ENCODE peak calls at places on chromosomes 6 and 20, in six cellular contexts. I is endothelial cell, B is AG08395, H is NCI-H774, F is hippocampal formation, V is T-cell. P is an unnamed sample.
A peak's percentile ranks its signal among the peaks of the same experiment; 100 is the strongest.

GRCh38 chr6:150756170-150756569 is 109.3 kb upstream of the MTHFD1L start:
- DNase-seq in I (no peak), B (no peak), H (no peak), F (no peak), V (no peak), P (no peak)

GRCh38 chr20:64237316-64237715 is 18.2 kb upstream of the PCMTD2 start:
- DNase-seq in I (no peak), B (no peak), H (no peak), F (no peak), V (no peak), P (no peak)

GRCh38 chr6:91198588-91199255 is 611.9 kb upstream of the MAP3K7 start:
- DNase-seq in I (no peak), B (no peak), H (no peak), F (no peak), V (no peak), P (no peak)

GRCh38 chr6:37655666-37656065 is 42.0 kb downstream of the MDGA1 start:
- DNase-seq in I (no peak), B (no peak), H (no peak), F (no peak), V (no peak), P (no peak)

GRCh38 chr6:148529010-148529409 is 186.4 kb downstream of the SASH1 start:
- DNase-seq in I (no peak), B (no peak), H (no peak), F (no peak), V (no peak), P (no peak)

GRCh38 chr6:167678102-167679101 is 148.3 kb upstream of the AFDN start:
- DNase-seq in I (peak; percentile 73), B (no peak), H (no peak), F (peak; percentile 25), V (no peak), P (no peak)

GRCh38 chr20:45926731-45927070 is 7.8 kb upstream of the PCIF1 start:
- DNase-seq in I (no peak), B (no peak), H (no peak), F (no peak), V (no peak), P (no peak)

GRCh38 chr6:158518196-158519127 is 41.4 kb upstream of the TMEM181 start:
- DNase-seq in I (peak; percentile 50), B (peak; percentile 84), H (peak; percentile 71), F (peak; percentile 85), V (peak; percentile 12), P (peak; percentile 88)

GRCh38 chr6:137160763-137161162 is 12.7 kb downstream of the IL22RA2 start:
- DNase-seq in I (no peak), B (no peak), H (no peak), F (no peak), V (no peak), P (no peak)

GRCh38 chr20:7940341-7940740 is at the start of gene HAO1:
- DNase-seq in I (no peak), B (no peak), H (no peak), F (no peak), V (no peak), P (no peak)

GRCh38 chr6:157019115-157019628 is 242.0 kb downstream of the ARID1B start:
- DNase-seq in I (no peak), B (no peak), H (no peak), F (no peak), V (no peak), P (no peak)

GRCh38 chr20:48771542-48771941 is 56.3 kb downstream of the PREX1 start:
- DNase-seq in I (no peak), B (peak; percentile 89), H (no peak), F (no peak), V (no peak), P (no peak)

GRCh38 chr6:64591682-64592081 is 956.1 kb downstream of the PHF3 start:
- DNase-seq in I (no peak), B (no peak), H (no peak), F (no peak), V (no peak), P (no peak)

GRCh38 chr20:33915726-33916331 is 77.9 kb upstream of the RALY start:
- DNase-seq in I (peak; percentile 46), B (peak; percentile 38), H (no peak), F (no peak), V (no peak), P (no peak)

GRCh38 chr6:140052757-140053729 is 678.6 kb upstream of the CITED2 start:
- DNase-seq in I (peak; percentile 7), B (no peak), H (no peak), F (no peak), V (no peak), P (peak; percentile 2)

GRCh38 chr6:18245642-18246041 is 18.7 kb downstream of the DEK start:
- DNase-seq in I (no peak), B (no peak), H (no peak), F (no peak), V (no peak), P (no peak)

GRCh38 chr6:158715330-158716311 is 65.8 kb downstream of the SYTL3 start:
- DNase-seq in I (no peak), B (no peak), H (no peak), F (peak; percentile 17), V (no peak), P (no peak)

GRCh38 chr20:48794360-48794759 is 33.4 kb downstream of the PREX1 start:
- DNase-seq in I (peak; percentile 52), B (no peak), H (no peak), F (no peak), V (no peak), P (no peak)

GRCh38 chr6:161631676-161632194 is 357.9 kb upstream of the AGPAT4 start:
- DNase-seq in I (no peak), B (peak; percentile 68), H (no peak), F (no peak), V (no peak), P (no peak)

GRCh38 chr6:9890469-9890868 is 524.4 kb downstream of the TFAP2A start:
- DNase-seq in I (no peak), B (no peak), H (no peak), F (no peak), V (no peak), P (no peak)

GRCh38 chr6:14770040-14770439 is 475.8 kb upstream of the JARID2 start:
- DNase-seq in I (no peak), B (no peak), H (no peak), F (no peak), V (no peak), P (no peak)

GRCh38 chr6:24205020-24205492 is 79.0 kb downstream of the NRSN1 start:
- DNase-seq in I (peak; percentile 28), B (peak; percentile 24), H (peak; percentile 21), F (peak; percentile 32), V (no peak), P (no peak)

GRCh38 chr20:33663161-33664084 is 1.3 kb downstream of the C20orf144 start:
- DNase-seq in I (peak; percentile 66), B (peak; percentile 86), H (peak; percentile 70), F (peak; percentile 77), V (peak; percentile 62), P (no peak)

GRCh38 chr6:37631295-37631694 is 66.4 kb downstream of the MDGA1 start:
- DNase-seq in I (no peak), B (no peak), H (no peak), F (no peak), V (no peak), P (no peak)

GRCh38 chr6:129621252-129621651 is 88.7 kb downstream of the ARHGAP18 start:
- DNase-seq in I (peak; percentile 26), B (no peak), H (no peak), F (no peak), V (no peak), P (no peak)

GRCh38 chr6:6556738-6557503 is 31.6 kb upstream of the LY86 start:
- DNase-seq in I (peak; percentile 77), B (peak; percentile 32), H (peak; percentile 28), F (no peak), V (no peak), P (no peak)

GRCh38 chr20:21559305-21559704 is 45.4 kb upstream of the NKX2-2 start:
- DNase-seq in I (no peak), B (no peak), H (no peak), F (no peak), V (no peak), P (no peak)

GRCh38 chr20:45049904-45050471 is 50.9 kb downstream of the KCNS1 start:
- DNase-seq in I (no peak), B (no peak), H (no peak), F (peak; percentile 82), V (no peak), P (no peak)

GRCh38 chr6:45663181-45664180 is 285.7 kb upstream of the SUPT3H start:
- DNase-seq in I (peak; percentile 49), B (no peak), H (no peak), F (peak; percentile 10), V (no peak), P (no peak)

GRCh38 chr20:58077282-58077681 is 151.2 kb downstream of the ANKRD60 start:
- DNase-seq in I (no peak), B (no peak), H (no peak), F (no peak), V (no peak), P (no peak)

GRCh38 chr6:149260214-149260874 is 57.2 kb upstream of the TAB2 start:
- DNase-seq in I (no peak), B (no peak), H (no peak), F (no peak), V (no peak), P (no peak)

GRCh38 chr6:58290177-58290576 is 972.7 kb downstream of the PRIM2 start:
- DNase-seq in I (no peak), B (no peak), H (no peak), F (no peak), V (no peak), P (no peak)

GRCh38 chr20:10110151-10110550 is 75.4 kb downstream of the ANKEF1 start:
- DNase-seq in I (no peak), B (peak; percentile 53), H (no peak), F (no peak), V (no peak), P (no peak)

GRCh38 chr6:72374864-72375263 is 247.0 kb upstream of the KCNQ5 start:
- DNase-seq in I (no peak), B (no peak), H (no peak), F (no peak), V (no peak), P (no peak)

GRCh38 chr20:17571153-17571527 is 1.3 kb downstream of the DSTN start:
- DNase-seq in I (no peak), B (no peak), H (no peak), F (no peak), V (no peak), P (no peak)

GRCh38 chr6:80094017-80094416 is 12.5 kb upstream of the BCKDHB start:
- DNase-seq in I (peak; percentile 9), B (peak; percentile 49), H (peak; percentile 45), F (peak; percentile 20), V (no peak), P (no peak)

P was measured in iPS DF 19.7.